ENCODE peak calls at places on chromosome 16, in six cellular contexts. T is mesothelial cell of epicardium; O is naive thymus-derived CD4-positive, alpha-beta T cell; L is non-pigmented ciliary epithelial cell; W is sigmoid colon; P is mucosa of gallbladder. F is an unnamed sample.

GRCh38 chr16:4521971-4522623 is 16.5 kb downstream of the CDIP1 start:
- DNase-seq in T (peak), O (no peak), L (no peak), W (no peak), P (no peak), F (no peak)

GRCh38 chr16:1602285-1602684 is 9.6 kb downstream of the IFT140 start:
- DNase-seq in T (no peak), O (no peak), L (no peak), W (no peak), P (no peak), F (no peak)

GRCh38 chr16:57843400-57843799 is 41.1 kb upstream of the KIFC3 start:
- DNase-seq in T (no peak), O (no peak), L (no peak), W (no peak), P (no peak), F (no peak)

GRCh38 chr16:71338632-71339031 is 19.9 kb upstream of the CALB2 start:
- DNase-seq in T (no peak), O (no peak), L (no peak), W (no peak), P (no peak), F (no peak)

GRCh38 chr16:11637320-11637719 is 30.9 kb upstream of the SNN start:
- DNase-seq in T (no peak), O (no peak), L (no peak), W (no peak), P (no peak), F (no peak)

GRCh38 chr16:27220991-27221390 is 17.7 kb downstream of the KDM8 start:
- DNase-seq in T (no peak), O (no peak), L (no peak), W (no peak), P (no peak), F (no peak)

GRCh38 chr16:81945665-81946064 is 65.6 kb downstream of the SDR42E1 start:
- DNase-seq in T (no peak), O (no peak), L (peak), W (no peak), P (no peak), F (no peak)

GRCh38 chr16:48870141-48870540 is 260.2 kb upstream of the N4BP1 start:
- DNase-seq in T (no peak), O (no peak), L (no peak), W (no peak), P (no peak), F (no peak)

GRCh38 chr16:78577597-78577996 is 478.1 kb downstream of the WWOX start:
- DNase-seq in T (no peak), O (no peak), L (no peak), W (no peak), P (no peak), F (no peak)

GRCh38 chr16:2856061-2856670 is 1.8 kb downstream of the PRSS22 start:
- DNase-seq in T (no peak), O (no peak), L (no peak), W (no peak), P (no peak), F (no peak)

GRCh38 chr16:85860413-85861094 is 38.4 kb upstream of the IRF8 start:
- DNase-seq in T (peak), O (no peak), L (no peak), W (no peak), P (no peak), F (no peak)

GRCh38 chr16:23635958-23636357 is 5.2 kb downstream of the PALB2 start:
- DNase-seq in T (no peak), O (no peak), L (no peak), W (no peak), P (no peak), F (no peak)

GRCh38 chr16:85477801-85478363 is 135.2 kb upstream of the GSE1 start:
- DNase-seq in T (no peak), O (no peak), L (no peak), W (no peak), P (no peak), F (no peak)

GRCh38 chr16:89701425-89702406 is at the start of gene SPATA2L:
- DNase-seq in T (peak), O (peak), L (no peak), W (peak), P (peak), F (peak)

GRCh38 chr16:24635900-24636610 is 93.4 kb upstream of the TNRC6A start:
- DNase-seq in T (peak), O (no peak), L (peak), W (peak), P (peak), F (peak)

GRCh38 chr16:48561960-48562393 is 48.0 kb downstream of the N4BP1 start:
- DNase-seq in T (no peak), O (no peak), L (no peak), W (no peak), P (no peak), F (no peak)

GRCh38 chr16:69466547-69466946 is 42.1 kb downstream of the CYB5B start:
- DNase-seq in T (no peak), O (no peak), L (no peak), W (no peak), P (no peak), F (no peak)

GRCh38 chr16:31467151-31467550 is 4.8 kb upstream of the TGFB1I1 start:
- DNase-seq in T (no peak), O (no peak), L (no peak), W (peak), P (no peak), F (no peak)

GRCh38 chr16:85479972-85480726 is 133.0 kb upstream of the GSE1 start:
- DNase-seq in T (no peak), O (no peak), L (no peak), W (no peak), P (peak), F (no peak)

GRCh38 chr16:73794936-73795335 is 501.7 kb upstream of the PSMD7 start:
- DNase-seq in T (no peak), O (no peak), L (no peak), W (peak), P (peak), F (no peak)

GRCh38 chr16:17331991-17332390 is 138.8 kb downstream of the XYLT1 start:
- DNase-seq in T (no peak), O (no peak), L (no peak), W (no peak), P (no peak), F (no peak)

GRCh38 chr16:53421248-53421647 is 13.0 kb upstream of the RBL2 start:
- DNase-seq in T (no peak), O (no peak), L (no peak), W (no peak), P (no peak), F (no peak)

GRCh38 chr16:30615358-30616076 is 5.3 kb upstream of the ZNF689 start:
- DNase-seq in T (no peak), O (peak), L (no peak), W (no peak), P (no peak), F (no peak)

GRCh38 chr16:75415169-75415908 is 18.0 kb downstream of the CFDP1 start:
- DNase-seq in T (no peak), O (no peak), L (no peak), W (no peak), P (no peak), F (no peak)

GRCh38 chr16:4315185-4316102 is at the start of gene GLIS2:
- DNase-seq in T (peak), O (no peak), L (no peak), W (peak), P (peak), F (peak)

GRCh38 chr16:50458694-50459271 is 89.4 kb upstream of the NKD1 start:
- DNase-seq in T (no peak), O (no peak), L (no peak), W (peak), P (no peak), F (no peak)

GRCh38 chr16:87346517-87347060 is 29.4 kb upstream of the C16orf95 start:
- DNase-seq in T (no peak), O (no peak), L (no peak), W (no peak), P (no peak), F (no peak)

F was measured in kidney.